ENCODE peak calls at places on chromosome 17, in seven cellular contexts. O, H, U, E, R, N and K are unnamed samples.

GRCh38 chr17:71987634-71988033 is 133.2 kb upstream of the SOX9 start:
- DNase-seq in E (no peak), U (no peak), O (no peak), N (no peak), H (no peak), R (no peak), K (no peak)

GRCh38 chr17:18988546-18989173 is 15.9 kb downstream of the FAM83G start:
- DNase-seq in H (no peak), O (no peak), E (no peak), R (no peak), N (no peak), U (peak; percentile 93), K (no peak)

GRCh38 chr17:28347261-28347891 is 10.0 kb downstream of the POLDIP2 start:
- DNase-seq in R (no peak), E (no peak), U (peak; percentile 85), O (peak; percentile 95), N (no peak), H (peak; percentile 78), K (peak; percentile 83)

GRCh38 chr17:45316271-45317112 is at the start of gene MAP3K14:
- DNase-seq in O (peak; percentile 66), H (no peak), U (peak; percentile 84), N (peak; percentile 56), R (peak; percentile 77), E (peak; percentile 90), K (peak; percentile 74)

GRCh38 chr17:3796822-3797170 is 4.2 kb downstream of the ITGAE start:
- DNase-seq in O (no peak), N (no peak), H (no peak), U (no peak), E (no peak), R (no peak), K (no peak)

GRCh38 chr17:2580641-2581040 is 12.8 kb upstream of the PAFAH1B1 start:
- DNase-seq in R (no peak), N (no peak), H (no peak), O (no peak), E (no peak), U (no peak), K (no peak)

GRCh38 chr17:3888343-3889171 is 4.3 kb downstream of the CAMKK1 start:
- DNase-seq in U (no peak), E (peak; percentile 90), H (peak; percentile 69), O (peak; percentile 90), N (no peak), R (no peak), K (peak; percentile 90)

GRCh38 chr17:58330544-58330996 is 2.0 kb upstream of the TSPOAP1 start:
- DNase-seq in U (peak; percentile 54), R (no peak), O (no peak), N (no peak), H (no peak), E (no peak), K (no peak)

GRCh38 chr17:83121921-83122820 is 42.8 kb downstream of the METRNL start:
- DNase-seq in R (no peak), E (peak; percentile 57), N (no peak), H (no peak), O (no peak), U (peak; percentile 44), K (no peak)

GRCh38 chr17:83118071-83118841 is 38.8 kb downstream of the METRNL start:
- DNase-seq in H (no peak), R (no peak), O (no peak), E (peak; percentile 26), N (no peak), U (peak; percentile 28), K (no peak)

GRCh38 chr17:83122834-83123233 is 43.4 kb downstream of the METRNL start:
- DNase-seq in O (no peak), H (no peak), N (no peak), U (no peak), R (no peak), E (peak; percentile 47), K (no peak)

GRCh38 chr17:83117594-83117993 is 38.2 kb downstream of the METRNL start:
- DNase-seq in H (no peak), E (peak; percentile 15), U (peak; percentile 16), R (no peak), O (no peak), N (no peak), K (no peak)

DNA sequence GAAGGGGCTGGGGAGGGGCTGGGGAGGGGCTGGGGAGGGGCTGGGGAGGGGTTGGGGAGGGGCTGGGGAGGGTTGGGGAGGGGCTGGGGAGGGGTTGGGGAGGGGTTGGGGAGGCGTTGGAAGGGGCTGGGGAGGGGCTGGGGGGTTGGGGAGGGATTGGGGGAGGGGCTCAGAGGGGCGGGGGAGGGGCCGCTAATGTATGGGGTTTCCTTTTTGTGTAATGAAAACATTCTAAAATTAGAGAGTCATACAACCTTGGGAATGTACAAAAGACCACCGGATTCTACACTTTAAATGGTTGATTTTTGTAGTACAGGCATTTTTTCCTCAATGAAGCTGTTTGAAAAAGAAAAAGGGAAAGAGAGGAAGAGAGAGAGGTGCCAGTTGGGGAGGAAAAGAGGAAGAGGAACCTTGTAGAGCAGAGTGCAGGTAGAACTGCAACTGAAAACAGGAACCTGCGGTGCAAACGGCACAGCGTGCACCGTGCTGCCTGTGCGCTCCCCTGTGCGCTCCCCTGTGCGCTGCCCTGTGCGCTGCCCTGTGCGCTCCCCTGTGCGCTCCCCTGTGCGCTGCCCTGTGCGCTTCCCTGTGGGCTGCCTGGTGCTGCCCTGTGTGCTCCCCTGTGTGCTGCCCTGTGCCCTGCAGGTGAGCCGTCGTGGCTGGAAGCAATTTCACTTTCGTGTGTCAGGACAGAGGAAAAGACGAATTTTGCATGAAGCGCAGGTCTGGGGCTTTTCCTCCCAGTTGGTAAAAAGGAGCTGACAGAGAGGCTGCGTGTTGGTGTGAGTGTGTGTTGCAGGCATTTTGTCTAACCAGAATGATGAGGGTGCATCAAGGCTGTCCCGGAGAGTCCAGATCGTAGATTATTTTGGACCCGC is 40.8 kb downstream of the METRNL start:
- DNase-seq in O (no peak), U (peak; percentile 62), E (peak; percentile 46), R (peak; percentile 68), H (no peak), N (no peak), K (no peak)
- H3K4me3 ChIP-seq in O (no peak overlapping the region), U (no peak overlapping the region), E (no peak overlapping the region), R (peak overlapping the region; percentile 13), H (no peak overlapping the region), N (no peak overlapping the region), K (no peak overlapping the region)

GRCh38 chr17:48611213-48611612 is 396 bp upstream of the HOXB7 start:
- DNase-seq in E (no peak), H (no peak), N (no peak), R (no peak), U (no peak), O (no peak), K (no peak)

GRCh38 chr17:48610282-48611211 is at the start of gene HOXB7:
- DNase-seq in O (peak; percentile 48), N (peak; percentile 57), E (peak; percentile 83), U (no peak), R (peak; percentile 63), H (no peak), K (no peak)

GRCh38 chr17:48612854-48613691 is 2.0 kb downstream of the HOXB8 start:
- DNase-seq in R (peak; percentile 51), H (no peak), E (no peak), O (no peak), U (no peak), N (peak; percentile 44), K (peak; percentile 26)

GRCh38 chr17:48612456-48612853 is 1.6 kb upstream of the HOXB7 start:
- DNase-seq in E (no peak), U (no peak), N (no peak), H (no peak), O (no peak), R (peak; percentile 34), K (no peak)

DNA sequence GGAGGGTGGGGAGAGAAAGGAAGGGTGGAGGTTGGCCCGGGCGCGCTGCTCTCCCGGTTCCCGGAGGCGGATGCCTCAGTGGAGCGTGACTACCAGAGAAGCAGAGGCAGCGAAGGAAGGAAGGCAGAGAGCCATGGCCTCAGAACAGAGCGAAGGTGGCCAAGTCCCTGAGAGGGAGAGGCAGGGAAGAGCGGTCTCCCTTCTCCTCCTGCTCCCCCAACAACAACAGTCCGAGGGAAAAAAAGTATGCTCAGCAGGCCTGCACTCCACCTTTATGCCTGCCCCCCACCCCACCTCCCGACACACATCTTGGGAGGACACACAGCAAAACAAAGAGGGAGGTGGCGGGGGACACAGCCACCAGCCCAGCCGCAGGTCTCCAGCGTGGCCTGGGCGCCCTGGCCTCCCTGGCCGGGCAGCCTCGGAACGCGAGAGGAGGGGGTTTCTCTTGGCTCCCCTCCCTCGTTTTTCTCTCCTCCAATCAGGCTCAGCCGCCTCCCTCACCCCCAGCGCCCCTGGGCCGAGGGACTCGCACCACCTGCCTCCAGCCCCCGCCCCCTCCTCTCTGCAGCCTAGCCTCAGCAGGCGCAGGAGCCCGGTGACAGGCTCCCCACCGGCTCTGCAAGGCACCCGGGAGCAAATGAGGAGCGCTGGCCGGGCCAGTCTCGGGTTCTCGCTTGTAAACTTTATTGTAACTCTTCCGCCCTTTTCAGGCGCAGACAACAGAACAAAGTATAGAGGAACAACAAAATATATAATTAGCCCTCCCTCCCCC is 1.1 kb upstream of the HOXB7 start:
- DNase-seq in U (no peak), R (no peak), O (no peak), E (no peak), H (no peak), N (no peak), K (no peak)
- H3K4me3 ChIP-seq in U (no peak overlapping the region), R (peak overlapping the region; percentile 68), O (no peak overlapping the region), E (peak overlapping the region; percentile 77), H (peak overlapping the region; percentile 67), N (peak overlapping the region; percentile 60), K (no peak overlapping the region)

DNA sequence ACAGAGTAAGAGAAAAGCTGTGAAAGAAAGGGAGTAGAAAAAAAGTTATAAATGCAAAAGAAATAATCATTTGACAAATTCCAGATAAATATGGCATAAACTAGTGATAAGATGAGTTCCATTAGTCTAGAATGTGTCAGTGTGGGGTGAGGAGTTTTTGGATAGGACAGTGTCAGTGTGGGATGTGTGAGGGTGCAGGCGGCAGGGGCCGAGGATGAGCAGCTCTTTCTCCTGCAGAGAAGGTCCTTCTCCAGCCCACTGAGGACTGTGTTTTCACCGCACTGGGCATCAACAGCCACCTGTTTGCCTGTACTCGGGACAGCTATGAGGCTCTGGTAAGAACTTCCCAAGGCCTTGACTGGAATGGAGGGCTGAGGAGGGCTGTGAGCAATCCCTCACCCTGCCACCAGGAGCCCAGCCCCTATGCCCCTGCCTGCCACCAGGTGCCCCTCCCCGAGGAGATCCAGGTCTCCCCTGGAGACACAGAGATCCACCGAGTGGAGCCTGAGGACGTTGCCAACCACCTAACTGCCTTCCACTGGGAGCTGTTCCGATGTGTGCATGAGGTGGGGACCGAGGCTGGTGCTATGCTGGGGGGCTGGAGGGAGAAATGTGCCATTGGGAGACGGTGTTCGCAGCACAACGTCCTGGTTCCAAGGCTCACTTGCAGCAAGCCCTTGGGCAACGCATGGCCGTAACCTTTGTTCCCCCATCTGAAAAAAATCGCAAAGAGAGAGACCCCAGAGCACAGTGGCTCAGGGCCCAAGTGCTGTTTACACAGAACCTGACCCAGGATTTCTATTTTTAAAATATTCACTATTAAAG is 13.1 kb downstream of the RAPGEFL1 start:
- DNase-seq in U (no peak), O (no peak), H (no peak), N (no peak), R (peak; percentile 43), E (no peak), K (no peak)
- H3K4me3 ChIP-seq in U (no peak overlapping the region), O (no peak overlapping the region), H (peak overlapping the region; percentile 4), N (peak overlapping the region; percentile 78), R (no peak overlapping the region), E (peak overlapping the region; percentile 64), K (no peak overlapping the region)

GRCh38 chr17:76549215-76549518 is 9.3 kb downstream of the PRCD start:
- DNase-seq in O (no peak), N (no peak), R (no peak), U (no peak), E (no peak), H (no peak), K (no peak)

GRCh38 chr17:76550712-76551615 is 11.1 kb downstream of the PRCD start:
- DNase-seq in N (no peak), O (peak; percentile 61), H (no peak), U (no peak), E (no peak), R (no peak), K (peak; percentile 81)

GRCh38 chr17:76547642-76548202 is 7.9 kb downstream of the PRCD start:
- DNase-seq in H (no peak), R (no peak), N (no peak), O (no peak), E (no peak), U (no peak), K (no peak)

GRCh38 chr17:76548378-76549214 is 8.8 kb downstream of the PRCD start:
- DNase-seq in N (no peak), E (no peak), R (no peak), H (no peak), O (no peak), U (no peak), K (no peak)

DNA sequence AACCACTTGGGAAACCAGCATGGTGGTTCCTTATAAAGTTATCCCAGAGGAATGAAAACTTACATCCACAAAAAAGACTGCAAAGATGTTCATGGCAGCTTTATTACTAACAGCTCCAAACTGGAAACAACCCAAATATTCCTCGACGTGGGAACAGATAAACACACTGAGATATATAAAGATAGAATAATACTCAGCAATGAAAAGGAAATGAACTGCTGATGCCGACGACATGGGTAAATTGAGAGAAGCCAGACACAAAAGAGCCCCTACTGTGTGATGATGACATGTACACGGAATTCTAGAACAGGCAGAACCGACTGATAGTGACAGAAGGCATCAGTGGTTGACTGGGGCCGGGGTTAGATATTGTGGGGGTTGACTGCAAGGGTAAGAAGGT is 9.7 kb downstream of the PRCD start:
- DNase-seq in H (no peak), U (no peak), R (no peak), N (no peak), E (no peak), O (no peak), K (no peak)
- H3K4me3 ChIP-seq in H (no peak overlapping the region), U (no peak overlapping the region), R (no peak overlapping the region), N (no peak overlapping the region), E (no peak overlapping the region), O (no peak overlapping the region), K (no peak overlapping the region)